ENCODE peak calls at places on chromosomes 12 and 14, in five cellular contexts. P, B, E, A and Y are unnamed samples.

GRCh38 chr12:109137055-109137454 is 20.7 kb downstream of the ACACB start:
- DNase-seq in B (no peak), P (no peak), E (no peak), A (no peak), Y (no peak)

GRCh38 chr12:75960086-75960910 is 71.3 kb downstream of the PHLDA1 start:
- DNase-seq in P (peak), A (no peak), B (no peak), E (no peak), Y (peak)

GRCh38 chr14:29896354-29896768 is 31.3 kb downstream of the PRKD1 start:
- DNase-seq in P (no peak), B (no peak), A (no peak), E (no peak), Y (no peak)

GRCh38 chr14:94383777-94384176 is 4.6 kb downstream of the SERPINA1 start:
- DNase-seq in P (no peak), E (no peak), B (no peak), A (no peak), Y (peak)

GRCh38 chr12:110563702-110564470 is 19.2 kb downstream of the PPTC7 start:
- DNase-seq in B (no peak), P (peak), A (no peak), E (peak), Y (no peak)

GRCh38 chr12:6384499-6385436 is 806 bp downstream of the LTBR start:
- DNase-seq in A (no peak), E (no peak), B (no peak), P (no peak), Y (peak)

GRCh38 chr12:27969901-27970390 is 2.6 kb downstream of the PTHLH start:
- DNase-seq in B (peak), A (no peak), P (peak), E (peak), Y (peak)

GRCh38 chr12:115251727-115252126 is 567.8 kb upstream of the TBX3 start:
- DNase-seq in A (no peak), P (no peak), E (no peak), B (no peak), Y (no peak)

GRCh38 chr14:51293149-51293925 is 53.3 kb downstream of the TMX1 start:
- DNase-seq in B (no peak), A (no peak), P (peak), E (peak), Y (no peak)

GRCh38 chr14:74932401-74932901 is 9.4 kb upstream of the RPS6KL1 start:
- DNase-seq in B (no peak), P (no peak), A (no peak), E (no peak), Y (no peak)

GRCh38 chr14:100673085-100673806 is 53.4 kb upstream of the DLK1 start:
- DNase-seq in A (peak), E (no peak), B (no peak), P (no peak), Y (peak)

GRCh38 chr14:69043007-69043444 is 63.9 kb upstream of the ACTN1 start:
- DNase-seq in E (no peak), A (no peak), B (no peak), P (no peak), Y (no peak)

GRCh38 chr12:84166812-84167211 is 745.8 kb downstream of the SLC6A15 start:
- DNase-seq in E (no peak), A (no peak), P (no peak), B (no peak), Y (no peak)

GRCh38 chr12:109020750-109021380 is at the start of gene SVOP:
- DNase-seq in A (peak), P (peak), B (peak), E (peak), Y (peak)

GRCh38 chr12:24380122-24380521 is 430.7 kb upstream of the SOX5 start:
- DNase-seq in E (no peak), A (no peak), P (peak), B (peak), Y (no peak)

GRCh38 chr12:14995583-14996425 is 23.0 kb downstream of the PDE6H start:
- DNase-seq in A (no peak), P (peak), E (peak), B (peak), Y (no peak)

GRCh38 chr12:122951979-122952892 is 14.0 kb downstream of the ABCB9 start:
- DNase-seq in E (peak), B (peak), A (no peak), P (peak), Y (peak)

GRCh38 chr14:55122441-55122986 is 6.5 kb upstream of the LGALS3 start:
- DNase-seq in P (peak), A (no peak), B (no peak), E (no peak), Y (no peak)

GRCh38 chr14:24576766-24577165 is 716 bp upstream of the CTSG start:
- DNase-seq in P (no peak), A (no peak), E (no peak), B (no peak), Y (no peak)

GRCh38 chr14:88848571-88848970 is 24.1 kb downstream of the TTC8 start:
- DNase-seq in E (no peak), P (peak), A (no peak), B (no peak), Y (no peak)

GRCh38 chr14:25518347-25518746 is 468.4 kb upstream of the STXBP6 start:
- DNase-seq in E (no peak), A (no peak), P (no peak), B (no peak), Y (no peak)

GRCh38 chr12:84070311-84070710 is 842.3 kb downstream of the SLC6A15 start:
- DNase-seq in E (peak), B (no peak), P (peak), A (no peak), Y (no peak)

GRCh38 chr14:90970167-90970600 is 90.3 kb downstream of the RPS6KA5 start:
- DNase-seq in B (no peak), E (peak), A (no peak), P (peak), Y (no peak)

GRCh38 chr14:24080888-24081738 is 9.8 kb downstream of the CPNE6 start:
- DNase-seq in P (no peak), E (peak), B (no peak), A (no peak), Y (peak)

GRCh38 chr12:56518570-56518969 is 3.0 kb upstream of the RBMS2 start:
- DNase-seq in B (no peak), P (peak), E (peak), A (no peak), Y (no peak)

GRCh38 chr12:81440001-81440400 is 319.1 kb downstream of the PPFIA2 start:
- DNase-seq in A (no peak), P (no peak), E (no peak), B (no peak), Y (no peak)

GRCh38 chr14:90114554-90114953 is 52.8 kb downstream of the KCNK13 start:
- DNase-seq in B (no peak), P (no peak), E (no peak), A (no peak), Y (no peak)

GRCh38 chr12:50059440-50060119 is 2.2 kb downstream of the ASIC1 start:
- DNase-seq in A (no peak), P (peak), E (no peak), B (no peak), Y (no peak)

GRCh38 chr12:28610401-28611114 is 420.3 kb downstream of the CCDC91 start:
- DNase-seq in E (no peak), P (no peak), B (no peak), A (no peak), Y (no peak)

GRCh38 chr14:36874396-36875138 is 212.9 kb downstream of the PAX9 start:
- DNase-seq in A (no peak), B (no peak), E (no peak), P (no peak), Y (no peak)

GRCh38 chr12:89693639-89694202 is 14.9 kb downstream of the ATP2B1 start:
- DNase-seq in P (no peak), A (no peak), E (no peak), B (no peak), Y (no peak)

GRCh38 chr14:104479901-104480300 is 99.7 kb upstream of the C14orf180 start:
- DNase-seq in E (no peak), A (no peak), P (no peak), B (no peak), Y (no peak)

GRCh38 chr14:98909251-98909944 is 362.6 kb downstream of the BCL11B start:
- DNase-seq in A (no peak), P (no peak), E (no peak), B (no peak), Y (no peak)

GRCh38 chr14:90523544-90523943 is 126.7 kb downstream of the CALM1 start:
- DNase-seq in P (peak), A (no peak), B (no peak), E (peak), Y (no peak)

DNA sequence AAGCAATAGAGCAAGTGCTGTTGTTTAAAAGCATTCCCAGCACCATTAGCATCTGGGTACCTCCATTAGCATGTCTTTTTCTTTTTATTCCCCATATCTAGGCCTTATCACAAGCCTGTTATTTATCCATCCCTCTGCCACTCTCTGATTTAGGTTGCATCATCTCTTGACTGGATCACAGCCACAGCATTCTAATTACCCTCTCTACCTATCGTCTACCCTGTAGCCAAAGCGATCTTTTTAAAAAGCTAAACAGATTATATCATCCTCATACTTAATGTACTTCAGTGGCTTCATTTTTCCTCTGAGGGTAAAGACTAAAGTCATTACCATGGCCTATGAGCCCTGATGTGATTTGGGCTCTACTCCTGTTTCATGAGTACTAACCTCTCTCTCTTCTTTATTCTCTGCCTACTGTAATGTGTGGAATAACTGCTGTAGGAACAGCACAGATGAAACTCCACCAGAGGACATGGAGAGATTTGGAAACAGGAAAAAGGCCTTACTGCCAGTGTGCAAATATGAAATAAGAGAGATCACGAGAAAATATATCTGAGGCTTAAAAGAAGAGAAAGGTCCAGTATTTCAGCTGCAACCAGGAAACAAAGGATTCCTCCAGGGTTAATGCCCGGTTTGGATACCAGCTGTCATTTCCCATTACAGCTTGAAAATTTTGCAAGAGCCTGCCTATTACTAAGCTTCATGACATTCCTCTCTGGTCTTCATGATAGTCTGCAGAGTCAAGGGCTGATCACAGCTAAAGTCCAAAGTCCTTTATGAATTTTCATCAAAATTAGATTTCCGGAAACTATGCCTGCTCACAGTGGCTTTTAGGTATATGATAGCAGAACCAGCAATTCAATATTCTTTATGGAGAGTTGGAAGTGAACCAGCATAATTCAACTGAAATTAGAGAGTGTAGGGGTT is 422.5 kb upstream of the PDE3A start:
- DNase-seq in B (no peak), A (no peak), P (peak), E (peak), Y (no peak)
- H4K8ac ChIP-seq in B (no peak), A (no peak), P (peak), E (no peak), Y (no peak)

GRCh38 chr14:64758711-64759554 is 54.7 kb downstream of the PLEKHG3 start:
- DNase-seq in P (peak), E (peak), B (no peak), A (no peak), Y (no peak)

GRCh38 chr14:64756712-64757111 is 52.5 kb downstream of the PLEKHG3 start:
- DNase-seq in E (no peak), B (no peak), A (no peak), P (no peak), Y (no peak)

GRCh38 chr14:64758025-64758521 is 53.8 kb downstream of the PLEKHG3 start:
- DNase-seq in A (no peak), P (peak), B (no peak), E (peak), Y (no peak)

GRCh38 chr14:64755661-64756265 is 51.5 kb downstream of the PLEKHG3 start:
- DNase-seq in B (no peak), E (peak), A (no peak), P (peak), Y (no peak)

GRCh38 chr14:64757601-64758000 is 53.4 kb downstream of the PLEKHG3 start:
- DNase-seq in A (no peak), E (no peak), P (no peak), B (no peak), Y (no peak)
- H4K91ac ChIP-seq in A (no peak), E (peak), P (peak), B (no peak), Y (no peak)

GRCh38 chr12:52946797-52947547 is 1.9 kb upstream of the KRT18 start:
- DNase-seq in A (no peak), P (no peak), E (peak), B (no peak), Y (peak)

GRCh38 chr12:52946334-52946733 is 2.6 kb upstream of the KRT18 start:
- DNase-seq in A (no peak), B (no peak), P (no peak), E (peak), Y (no peak)

GRCh38 chr12:52945389-52946232 is 3.3 kb upstream of the KRT18 start:
- DNase-seq in P (peak), A (peak), B (no peak), E (peak), Y (peak)

GRCh38 chr12:52942914-52943207 is 6.1 kb upstream of the KRT18 start:
- DNase-seq in E (no peak), P (no peak), B (no peak), A (no peak), Y (no peak)

DNA sequence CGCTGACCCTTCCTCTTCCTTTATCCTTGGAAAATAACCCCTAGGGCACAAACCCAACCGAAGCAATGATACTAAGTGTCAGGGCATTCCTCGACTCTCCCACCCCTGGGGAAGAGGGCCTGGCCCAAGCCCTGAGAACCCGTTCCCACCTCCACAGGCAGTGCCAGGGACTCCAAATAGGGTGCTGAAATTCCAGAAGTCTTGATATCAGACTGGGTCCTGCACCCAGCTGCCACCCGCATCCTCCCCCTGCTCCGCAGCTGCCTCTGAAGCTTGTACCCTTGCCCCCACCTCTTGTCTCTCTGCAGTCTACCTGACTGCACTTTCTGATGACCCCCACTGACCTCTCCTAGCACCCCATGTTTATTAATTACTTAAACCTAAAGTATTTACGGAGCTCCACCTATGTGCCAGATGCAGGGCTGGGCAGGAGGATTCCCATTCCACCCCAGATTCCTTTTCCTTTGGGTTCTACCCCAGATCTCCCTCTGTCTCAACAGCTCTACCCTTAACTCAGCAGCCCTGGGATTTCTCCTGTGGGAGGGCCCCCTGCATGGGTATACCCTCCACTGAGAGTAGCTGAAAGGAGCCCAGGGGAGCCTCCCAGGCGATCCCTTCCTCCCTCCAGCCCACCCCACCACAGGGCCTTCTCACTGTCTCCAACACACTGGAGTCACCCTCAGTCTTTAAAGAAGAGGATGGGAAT is 4.1 kb upstream of the KRT18 start:
- DNase-seq in B (no peak), P (no peak), E (no peak), A (no peak), Y (no peak)
- H2BK15ac ChIP-seq in B (peak), P (peak), E (peak), A (peak), Y (no peak)

GRCh38 chr12:120367924-120368788 is 808 bp downstream of the MSI1 start:
- DNase-seq in B (no peak), A (no peak), P (no peak), E (no peak), Y (peak)
- H4K8ac ChIP-seq in B (no peak), A (peak), P (no peak), E (no peak), Y (no peak)